ENCODE peak calls at places on chromosomes 5 and 9, in six cellular contexts. J, D, E, K, S and N are unnamed samples. For H3K4me1, the result is how much of the 10 kb centered on the place peaks cover.

GRCh38 chr9:90112791-90113190 is 508.0 kb downstream of the GADD45G start:
- DNase-seq in S (no peak), K (no peak), D (no peak), J (no peak), E (no peak), N (no peak)

GRCh38 chr9:35828716-35829083 is at the start of gene FAM221B:
- DNase-seq in K (no peak), D (peak), S (no peak), J (no peak), E (peak), N (no peak)

GRCh38 chr5:57532513-57533497 is 50.2 kb upstream of the ACTBL2 start:
- DNase-seq in J (no peak), K (no peak), E (no peak), D (no peak), S (no peak), N (no peak)

GRCh38 chr9:124840300-124840833 is 12.9 kb upstream of the WDR38 start:
- DNase-seq in K (no peak), D (no peak), J (peak), E (peak), S (no peak), N (no peak)

GRCh38 chr9:99004115-99004514 is 60.4 kb downstream of the COL15A1 start:
- DNase-seq in S (no peak), K (no peak), E (no peak), J (no peak), D (no peak), N (no peak)

GRCh38 chr5:93022770-93023169 is 558.2 kb downstream of the NR2F1-AS1 start:
- DNase-seq in E (no peak), K (no peak), S (no peak), D (no peak), J (no peak), N (no peak)

GRCh38 chr5:127941646-127942045 is 141.9 kb upstream of the SLC12A2 start:
- DNase-seq in E (no peak), K (no peak), J (no peak), D (peak), S (no peak), N (peak)

GRCh38 chr5:96151891-96152290 is 190.2 kb upstream of the ELL2 start:
- DNase-seq in K (no peak), S (no peak), J (no peak), E (no peak), D (no peak), N (no peak)

GRCh38 chr5:9196403-9197224 is 349.3 kb downstream of the SEMA5A start:
- DNase-seq in D (no peak), J (no peak), S (no peak), E (peak), K (no peak), N (no peak)

GRCh38 chr5:57448751-57449150 is 33.9 kb downstream of the ACTBL2 start:
- DNase-seq in K (no peak), E (no peak), D (no peak), J (no peak), S (no peak), N (peak)

GRCh38 chr5:127785098-127785927 is 82.1 kb downstream of the CCDC192 start:
- DNase-seq in J (no peak), K (no peak), D (no peak), S (no peak), E (no peak), N (no peak)

DNA sequence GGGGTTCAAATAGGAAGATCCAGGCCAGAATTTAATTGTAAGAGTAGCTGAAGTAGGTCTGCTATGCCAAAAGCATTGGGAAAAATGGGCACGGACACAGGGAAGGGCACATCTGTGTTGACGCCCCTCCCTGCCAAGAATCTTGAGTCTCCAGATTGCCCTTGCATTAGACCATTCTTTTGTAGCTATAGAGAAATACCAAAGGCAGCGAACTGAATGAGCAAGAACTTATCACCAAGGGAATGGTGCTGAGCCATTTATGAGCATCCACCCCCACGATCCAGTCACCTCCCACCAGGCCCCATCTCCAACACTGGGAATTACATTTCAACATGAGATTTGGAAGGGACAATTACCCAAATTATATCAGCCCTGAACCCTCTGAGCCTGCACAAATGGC is 18.0 kb upstream of the GDA start:
- DNase-seq in S (no peak), K (no peak), J (no peak), E (no peak), D (no peak), N (no peak)
- TF ChIP-seq EP300 in S (no peak), K (no peak), J (no peak), E (no peak), D (no peak), N (no peak)

GRCh38 chr9:68934319-68934644 is 79.6 kb downstream of the PRKACG start:
- DNase-seq in D (no peak), J (no peak), E (no peak), S (no peak), K (no peak), N (no peak)
- TF ChIP-seq POLR2AphosphoS5 in D (no peak), J (no peak), E (no peak), S (no peak), K (no peak), N (no peak)

DNA sequence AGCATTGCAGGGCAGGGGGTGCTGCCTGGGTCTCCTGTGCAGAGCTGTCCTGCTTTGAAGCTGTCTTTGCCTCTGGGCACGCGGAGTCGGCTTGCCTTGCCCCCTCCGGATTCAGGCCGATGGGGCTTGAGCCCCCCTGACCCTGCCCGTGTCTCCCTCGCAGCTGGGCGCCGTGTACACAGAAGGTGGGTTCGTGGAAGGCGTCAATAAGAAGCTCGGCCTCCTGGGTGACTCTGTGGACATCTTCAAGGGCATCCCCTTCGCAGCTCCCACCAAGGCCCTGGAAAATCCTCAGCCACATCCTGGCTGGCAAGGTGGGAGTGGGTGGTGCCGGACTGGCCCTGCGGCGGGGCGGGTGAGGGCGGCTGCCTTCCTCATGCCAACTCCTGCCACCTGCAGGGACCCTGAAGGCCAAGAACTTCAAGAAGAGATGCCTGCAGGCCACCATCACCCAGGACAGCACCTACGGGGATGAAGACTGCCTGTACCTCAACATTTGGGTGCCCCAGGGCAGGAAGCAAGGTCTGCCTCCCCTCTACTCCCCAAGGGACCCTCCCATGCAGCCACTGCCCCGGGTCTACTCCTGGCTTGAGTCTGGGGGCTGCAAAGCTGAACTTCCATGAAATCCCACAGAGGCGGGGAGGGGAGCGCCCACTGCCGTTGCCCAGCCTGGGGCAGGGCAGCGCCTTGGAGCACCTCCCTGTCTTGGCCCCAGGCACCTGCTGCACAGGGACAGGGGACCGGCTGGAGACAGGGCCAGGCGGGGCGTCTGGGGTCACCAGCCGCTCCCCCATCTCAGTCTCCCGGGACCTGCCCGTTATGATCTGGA is 2.7 kb downstream of the CEL start:
- DNase-seq in J (no peak), D (no peak), S (no peak), E (peak), K (no peak), N (no peak)
- H3K4me1 ChIP-seq in J (under half), D (under half), S (under half), E (under half), K (under half), N (under half)

GRCh38 chr5:17879276-17879675 is 245.0 kb downstream of the TAF11L14 start:
- DNase-seq in E (no peak), S (no peak), K (no peak), D (no peak), J (no peak), N (no peak)

GRCh38 chr5:17888155-17888554 is 253.9 kb downstream of the TAF11L14 start:
- DNase-seq in K (no peak), J (no peak), D (no peak), S (no peak), E (no peak), N (no peak)

GRCh38 chr5:17878541-17878940 is 244.3 kb downstream of the TAF11L14 start:
- DNase-seq in S (no peak), K (no peak), E (no peak), D (no peak), J (no peak), N (no peak)

GRCh38 chr5:17880869-17881268 is 246.6 kb downstream of the TAF11L14 start:
- DNase-seq in J (no peak), S (no peak), D (no peak), E (no peak), K (no peak), N (no peak)

GRCh38 chr5:17882760-17883488 is 248.7 kb downstream of the TAF11L14 start:
- DNase-seq in S (no peak), K (no peak), D (no peak), E (no peak), J (no peak), N (no peak)
- TF ChIP-seq EP300 in S (no peak), K (no peak), D (no peak), E (no peak), J (no peak), N (no peak)

DNA sequence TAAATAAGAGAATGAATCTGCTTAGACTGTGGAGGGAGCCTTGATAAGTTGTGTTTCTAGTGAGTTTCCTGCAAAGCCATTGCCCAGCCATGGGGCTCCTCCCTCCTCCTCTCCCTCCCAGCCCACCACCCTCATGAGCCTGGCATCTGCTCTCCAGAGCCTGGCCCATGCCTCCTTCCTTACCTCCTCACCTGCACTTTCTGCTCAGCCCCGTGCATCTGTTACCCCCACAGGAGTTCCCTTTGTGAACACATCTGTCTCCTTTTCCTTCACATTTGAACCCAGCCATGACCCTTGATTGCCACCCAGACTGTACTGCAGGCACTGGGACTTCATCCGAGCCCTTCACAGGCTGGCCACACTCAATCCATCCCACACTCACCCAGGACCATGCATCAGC is 395.6 kb downstream of the IRX2 start:
- DNase-seq in D (no peak), K (no peak), J (no peak), E (no peak), S (no peak), N (no peak)
- TF ChIP-seq POLR2AphosphoS5 in D (no peak), K (no peak), J (no peak), E (no peak), S (no peak), N (no peak)

GRCh38 chr9:114456929-114457328 is 48.3 kb downstream of the WHRN start:
- DNase-seq in E (no peak), D (no peak), J (no peak), K (no peak), S (no peak), N (no peak)
- H3K4me1 ChIP-seq in E (under half), D (under half), J (under half), K (under half), S (under half), N (under half)

GRCh38 chr9:82454509-82455190 is 466.1 kb downstream of the SPATA31D1 start:
- DNase-seq in E (no peak), D (no peak), S (no peak), J (no peak), K (no peak), N (no peak)

GRCh38 chr9:82457281-82457680 is 468.7 kb downstream of the SPATA31D1 start:
- DNase-seq in S (no peak), J (no peak), D (no peak), E (no peak), K (no peak), N (no peak)

GRCh38 chr9:82456621-82457020 is 468.0 kb downstream of the SPATA31D1 start:
- DNase-seq in J (no peak), E (no peak), K (no peak), S (no peak), D (no peak), N (no peak)

DNA sequence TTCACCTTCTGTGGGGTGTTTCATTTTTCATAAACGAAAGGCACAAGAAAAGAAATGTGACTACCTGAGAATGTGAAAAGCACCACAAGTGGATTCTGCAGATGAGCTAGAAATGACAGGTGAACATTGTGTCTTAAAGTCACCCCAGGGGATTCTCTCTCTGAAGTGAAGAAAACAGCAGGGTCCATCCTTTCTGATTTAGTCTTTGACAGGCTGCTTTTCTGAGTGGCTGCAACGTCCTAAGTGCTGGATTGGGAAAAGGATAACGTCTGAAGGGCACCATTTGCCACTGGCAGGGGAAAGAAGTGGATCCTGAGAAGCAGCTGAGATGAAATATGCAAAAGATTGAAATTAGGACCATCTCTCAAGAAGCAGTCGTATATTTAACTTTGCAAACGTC is 469.4 kb downstream of the SPATA31D1 start:
- DNase-seq in J (no peak), E (no peak), S (no peak), K (no peak), D (no peak), N (no peak)
- TF ChIP-seq EP300 in J (no peak), E (no peak), S (no peak), K (no peak), D (no peak), N (no peak)

GRCh38 chr5:139481122-139481533 is 1.4 kb downstream of the STING1 start:
- DNase-seq in S (no peak), J (peak), E (peak), K (peak), D (no peak), N (no peak)
- TF ChIP-seq POLR2AphosphoS5 in S (no peak), J (no peak), E (no peak), K (no peak), D (no peak), N (no peak)